ENCODE peak calls at places on chromosomes 13 and 19, in ten cellular contexts. S is adipocyte; U is neuronal stem cell; V is A549; J is osteoblast; M is right atrium auricular region; X is IMR-90; O is right cardiac atrium; W is H1; I is CD8-positive, alpha-beta memory T cell. B is an unnamed sample.
A peak's percentile ranks its signal among the peaks of the same experiment; 100 is the strongest.

GRCh38 chr13:23579886-23580706 is 9.9 kb downstream of the TNFRSF19 start:
- DNase-seq in S (peak; percentile 52), U (no peak), V (no peak), J (peak; percentile 71), M (no peak), X (peak; percentile 40), O (no peak), W (peak; percentile 63), I (no peak), B (peak; percentile 24)

GRCh38 chr19:4556574-4557185 is 2.8 kb downstream of the SEMA6B start:
- DNase-seq in S (peak; percentile 24), U (no peak), V (peak; percentile 70), J (peak; percentile 87), M (no peak), X (no peak), O (peak; percentile 59), W (peak; percentile 91), I (no peak), B (peak; percentile 84)

GRCh38 chr19:31515931-31516330 is 166.7 kb upstream of the TSHZ3 start:
- DNase-seq in S (peak; percentile 17), U (no peak), V (no peak), J (no peak), M (peak; percentile 13), X (no peak), O (no peak), W (peak; percentile 39), I (no peak), B (no peak)

GRCh38 chr19:24140099-24140498 is 53.1 kb downstream of the ZNF254 start:
- DNase-seq in S (no peak), U (no peak), V (no peak), J (no peak), M (no peak), X (peak; percentile 96), O (no peak), W (no peak), I (no peak), B (peak; percentile 89)

GRCh38 chr19:36125557-36125956 is 10.3 kb downstream of the TBCB start:
- DNase-seq in S (no peak), U (no peak), V (no peak), J (no peak), M (no peak), X (no peak), O (no peak), W (no peak), I (no peak), B (no peak)

GRCh38 chr13:87344176-87344575 is 327.0 kb upstream of the SLITRK5 start:
- DNase-seq in S (no peak), U (no peak), V (no peak), J (no peak), M (no peak), X (no peak), O (no peak), W (no peak), I (no peak), B (peak; percentile 3)

GRCh38 chr13:75566658-75567057 is 17.1 kb downstream of the UCHL3 start:
- DNase-seq in S (peak; percentile 79), U (no peak), V (peak; percentile 2), J (no peak), M (no peak), X (peak; percentile 71), O (no peak), W (no peak), I (no peak), B (peak; percentile 64)

GRCh38 chr19:56393119-56394012 is at the start of gene ZNF582:
- DNase-seq in S (peak; percentile 99), U (peak; percentile 89), V (peak; percentile 90), J (peak; percentile 99), M (peak; percentile 95), X (peak; percentile 95), O (peak; percentile 99), W (peak; percentile 90), I (peak; percentile 96), B (no peak)

GRCh38 chr13:102680842-102681725 is 13.8 kb downstream of the METTL21C start:
- DNase-seq in S (peak; percentile 41), U (no peak), V (no peak), J (no peak), M (no peak), X (peak; percentile 30), O (no peak), W (no peak), I (no peak), B (no peak)

GRCh38 chr13:21615427-21615826 is 11.5 kb upstream of the MICU2 start:
- DNase-seq in S (no peak), U (no peak), V (no peak), J (no peak), M (no peak), X (no peak), O (no peak), W (no peak), I (no peak), B (no peak)

GRCh38 chr19:45164577-45165335 is 4.0 kb upstream of the NKPD1 start:
- DNase-seq in S (peak; percentile 54), U (no peak), V (no peak), J (peak; percentile 95), M (peak; percentile 67), X (peak; percentile 46), O (peak; percentile 85), W (peak; percentile 69), I (peak; percentile 66), B (no peak)

GRCh38 chr19:681029-681626 is 4.9 kb downstream of the FSTL3 start:
- DNase-seq in S (no peak), U (no peak), V (no peak), J (peak; percentile 99), M (no peak), X (no peak), O (peak; percentile 95), W (no peak), I (peak; percentile 59), B (peak; percentile 86)

GRCh38 chr19:10286803-10287737 is at the start of gene ICAM4:
- DNase-seq in S (peak; percentile 18), U (no peak), V (no peak), J (peak; percentile 81), M (no peak), X (peak; percentile 29), O (peak; percentile 97), W (peak; percentile 80), I (no peak), B (no peak)

GRCh38 chr19:15129856-15130580 is 22.8 kb downstream of the SYDE1 start:
- DNase-seq in S (no peak), U (no peak), V (no peak), J (no peak), M (no peak), X (no peak), O (no peak), W (no peak), I (no peak), B (peak; percentile 92)

GRCh38 chr13:45402641-45403040 is 15.5 kb downstream of the SLC25A30 start:
- DNase-seq in S (no peak), U (no peak), V (no peak), J (no peak), M (no peak), X (no peak), O (no peak), W (no peak), I (no peak), B (no peak)

GRCh38 chr19:38650180-38650775 is 2.8 kb downstream of the ACTN4 start:
- DNase-seq in S (peak; percentile 40), U (no peak), V (no peak), J (peak; percentile 68), M (no peak), X (no peak), O (peak; percentile 33), W (no peak), I (no peak), B (no peak)
- H3K4me1 ChIP-seq in S (peaks cover 56% of the 10 kb centered on the region), U (peaks cover 8% of the 10 kb centered on the region), V (peaks cover 55% of the 10 kb centered on the region), J (peaks cover 57% of the 10 kb centered on the region), M (peaks cover 67% of the 10 kb centered on the region), X (peaks cover 35% of the 10 kb centered on the region), O (peaks cover 17% of the 10 kb centered on the region), W (peaks cover 24% of the 10 kb centered on the region), I (peaks cover 38% of the 10 kb centered on the region), B (peaks cover 44% of the 10 kb centered on the region)

DNA sequence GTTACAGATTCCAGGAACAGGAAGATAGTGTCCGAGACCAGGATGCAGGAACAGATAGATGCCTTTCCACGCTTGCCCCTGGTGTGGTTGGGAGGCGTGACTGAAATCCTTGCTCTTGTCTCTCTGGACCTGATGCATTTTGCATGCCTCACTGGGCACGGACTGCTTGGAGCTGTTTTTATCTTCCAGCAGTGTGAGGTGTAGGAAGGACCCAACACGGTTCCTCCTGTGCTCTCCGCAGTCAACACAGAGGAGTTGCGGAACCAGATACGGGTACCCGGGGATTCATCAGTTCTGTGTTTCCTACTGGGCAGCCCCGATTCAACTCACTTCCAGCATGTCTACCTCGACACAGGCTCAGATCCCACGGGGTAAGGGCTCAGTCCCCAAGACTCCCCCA is 6.5 kb downstream of the DOT1L start:
- DNase-seq in S (no peak), U (no peak), V (no peak), J (peak; percentile 38), M (no peak), X (no peak), O (no peak), W (no peak), I (no peak), B (no peak)
- H3K4me1 ChIP-seq in S (peaks cover 61% of the 10 kb centered on the region), U (peaks cover 36% of the 10 kb centered on the region), V (peaks cover 61% of the 10 kb centered on the region), J (peaks cover 57% of the 10 kb centered on the region), M (peaks cover 83% of the 10 kb centered on the region), X (peaks cover 37% of the 10 kb centered on the region), O (peaks cover 7% of the 10 kb centered on the region), W (peaks cover 7% of the 10 kb centered on the region), I (peaks cover 35% of the 10 kb centered on the region), B (peaks cover 38% of the 10 kb centered on the region)

DNA sequence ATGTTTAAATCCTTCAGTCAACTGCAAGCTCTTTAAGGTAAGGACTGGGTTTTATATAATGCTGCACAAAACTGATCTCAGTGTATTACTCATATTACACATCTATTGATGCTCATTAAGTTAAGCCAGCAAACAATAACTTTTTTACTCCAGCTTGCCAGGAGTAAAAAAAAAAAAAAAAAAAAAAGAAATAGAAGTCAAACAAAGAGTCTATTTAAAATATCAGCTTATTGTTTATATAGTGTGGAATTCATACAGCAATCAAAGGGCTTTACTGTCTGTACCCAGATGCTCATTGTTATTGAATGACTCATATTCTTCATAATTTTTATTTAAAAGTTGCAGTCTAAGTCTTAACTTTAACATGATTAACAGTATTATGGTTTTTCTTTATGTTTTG is 21.8 kb upstream of the KBTBD7 start:
- DNase-seq in S (peak; percentile 68), U (no peak), V (no peak), J (peak; percentile 56), M (no peak), X (peak; percentile 82), O (no peak), W (no peak), I (no peak), B (peak; percentile 55)
- H3K4me1 ChIP-seq in S (peaks cover 20% of the 10 kb centered on the region), U (no peaks in the 10 kb centered on the region), V (peaks cover 21% of the 10 kb centered on the region), J (peaks cover 8% of the 10 kb centered on the region), M (no peaks in the 10 kb centered on the region), X (peaks cover 12% of the 10 kb centered on the region), O (no peaks in the 10 kb centered on the region), W (no peaks in the 10 kb centered on the region), I (no peaks in the 10 kb centered on the region), B (peaks cover 10% of the 10 kb centered on the region)

DNA sequence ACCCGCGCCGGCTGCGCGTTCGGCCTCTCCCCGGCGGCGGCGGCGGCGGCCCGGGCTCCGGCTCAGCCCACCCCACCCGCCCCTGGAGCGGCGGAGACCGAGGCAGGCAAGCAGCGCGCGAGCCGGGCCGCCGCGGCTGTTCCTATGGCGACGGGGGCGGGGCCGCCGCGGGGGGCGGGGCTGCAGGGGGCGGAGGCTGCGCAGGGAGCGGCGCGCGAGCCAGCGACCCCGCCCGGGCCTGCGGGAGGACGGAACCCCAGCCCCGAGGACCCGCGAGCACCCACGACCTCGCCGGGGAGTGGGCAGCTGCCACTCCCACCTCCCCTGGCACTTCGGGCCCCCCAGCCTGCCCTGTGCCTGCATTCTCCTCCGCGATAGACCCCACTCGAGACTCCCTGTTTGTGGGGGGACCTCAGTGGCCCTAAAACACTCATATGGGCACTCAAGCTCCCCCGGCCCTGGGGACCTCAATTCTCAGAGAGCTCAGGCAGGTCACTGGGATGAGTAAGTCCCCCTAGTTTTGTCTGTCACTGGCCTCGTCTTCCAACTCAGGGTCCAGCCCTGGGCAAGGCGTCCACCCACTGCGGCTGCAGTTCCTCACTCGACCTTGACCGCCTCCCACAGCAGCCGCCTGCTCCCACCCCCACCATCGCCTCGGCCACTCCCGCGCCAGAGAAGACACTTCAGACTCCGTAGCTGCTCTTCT is at the start of gene CTXN1:
- DNase-seq in S (peak; percentile 81), U (peak; percentile 72), V (peak; percentile 40), J (peak; percentile 97), M (no peak), X (no peak), O (peak; percentile 89), W (peak; percentile 91), I (peak; percentile 84), B (peak; percentile 71)
- H3K4me1 ChIP-seq in S (peaks cover 36% of the 10 kb centered on the region), U (peaks cover 23% of the 10 kb centered on the region), V (peaks cover 25% of the 10 kb centered on the region), J (peaks cover 32% of the 10 kb centered on the region), M (peaks cover 61% of the 10 kb centered on the region), X (peaks cover 28% of the 10 kb centered on the region), O (peaks cover 4% of the 10 kb centered on the region), W (peaks cover 4% of the 10 kb centered on the region), I (peaks cover 18% of the 10 kb centered on the region), B (peaks cover 50% of the 10 kb centered on the region)